ENCODE peak calls at places on chromosomes 13 and 19, in six cellular contexts. T is A549, N is GM12878, L is HepG2, G is K562, H is endothelial cell of umbilical vein. A is an unnamed sample.

GRCh38 chr13:66553391-66553790 is 676.7 kb downstream of the PCDH9 start:
- DNase-seq in T (no peak), N (no peak), L (no peak), G (no peak), H (no peak), A (no peak)

GRCh38 chr13:91588541-91588940 is 190.1 kb downstream of the GPC5 start:
- DNase-seq in T (no peak), N (no peak), L (no peak), G (no peak), H (no peak), A (no peak)

GRCh38 chr19:7663711-7664110 is 5.1 kb upstream of the RETN start:
- DNase-seq in T (no peak), N (no peak), L (no peak), G (no peak), H (no peak), A (no peak)

GRCh38 chr13:91112878-91113277 is 234.6 kb upstream of the MIR17HG start:
- DNase-seq in T (no peak), N (no peak), L (no peak), G (no peak), H (no peak), A (no peak)

GRCh38 chr19:38993271-38993670 is 17.7 kb upstream of the FBXO17 start:
- DNase-seq in T (peak), N (no peak), L (no peak), G (no peak), H (peak), A (no peak)

GRCh38 chr13:23433171-23434153 is at the start of gene SACS:
- DNase-seq in T (peak), N (no peak), L (no peak), G (no peak), H (peak), A (peak)

GRCh38 chr13:42970824-42971669 is 21.0 kb downstream of the EPSTI1 start:
- DNase-seq in T (peak), N (no peak), L (peak), G (peak), H (peak), A (peak)

GRCh38 chr19:6402834-6403608 is 10.1 kb upstream of the GTF2F1 start:
- DNase-seq in T (no peak), N (no peak), L (peak), G (no peak), H (peak), A (no peak)

GRCh38 chr19:18167975-18168645 is 5.5 kb upstream of the IFI30 start:
- DNase-seq in T (no peak), N (no peak), L (no peak), G (peak), H (peak), A (peak)

GRCh38 chr13:31890946-31891345 is 140.6 kb upstream of the FRY start:
- DNase-seq in T (no peak), N (no peak), L (no peak), G (no peak), H (no peak), A (no peak)

GRCh38 chr19:16497837-16498236 is 1.6 kb downstream of the C19orf44 start:
- DNase-seq in T (no peak), N (no peak), L (no peak), G (peak), H (no peak), A (no peak)

GRCh38 chr13:98333481-98333880 is 156.4 kb upstream of the RNF113B start:
- DNase-seq in T (no peak), N (no peak), L (peak), G (no peak), H (no peak), A (no peak)

GRCh38 chr19:45770192-45771101 is 1.4 kb upstream of the SIX5 start:
- DNase-seq in T (peak), N (peak), L (peak), G (peak), H (peak), A (peak)

GRCh38 chr13:111114362-111115050 is 604 bp upstream of the ARHGEF7 start:
- DNase-seq in T (no peak), N (no peak), L (no peak), G (no peak), H (peak), A (no peak)

GRCh38 chr19:49890349-49891311 is 6.1 kb downstream of the IL4I1 start:
- DNase-seq in T (no peak), N (no peak), L (no peak), G (peak), H (no peak), A (no peak)

GRCh38 chr13:27721681-27722080 is 70.6 kb upstream of the GSX1 start:
- DNase-seq in T (no peak), N (no peak), L (no peak), G (no peak), H (no peak), A (no peak)

GRCh38 chr19:1229837-1230584 is 7.8 kb downstream of the CBARP start:
- DNase-seq in T (no peak), N (no peak), L (no peak), G (no peak), H (no peak), A (no peak)

GRCh38 chr13:62129000-62129551 is 713.4 kb upstream of the PCDH20 start:
- DNase-seq in T (no peak), N (no peak), L (no peak), G (no peak), H (no peak), A (no peak)

GRCh38 chr13:105847532-105848295 is 687.7 kb downstream of the EFNB2 start:
- DNase-seq in T (no peak), N (no peak), L (no peak), G (no peak), H (peak), A (no peak)

GRCh38 chr19:10517361-10517759 is at the start of gene S1PR5:
- DNase-seq in T (peak), N (no peak), L (no peak), G (peak), H (no peak), A (no peak)

GRCh38 chr19:49856574-49857021 is 5.6 kb downstream of the PTOV1 start:
- DNase-seq in T (no peak), N (no peak), L (no peak), G (no peak), H (no peak), A (no peak)

GRCh38 chr13:51435002-51435578 is 17.7 kb downstream of the INTS6 start:
- DNase-seq in T (peak), N (no peak), L (no peak), G (no peak), H (peak), A (peak)

GRCh38 chr13:34076943-34077703 is 259.2 kb downstream of the RFC3 start:
- DNase-seq in T (peak), N (no peak), L (peak), G (no peak), H (peak), A (peak)

GRCh38 chr19:35126624-35126959 is 8.3 kb downstream of the LGI4 start:
- DNase-seq in T (no peak), N (no peak), L (no peak), G (no peak), H (no peak), A (no peak)

GRCh38 chr13:75222031-75222430 is 259.9 kb downstream of the TBC1D4 start:
- DNase-seq in T (no peak), N (no peak), L (no peak), G (no peak), H (no peak), A (peak)

GRCh38 chr19:49710372-49710951 is 19.5 kb downstream of the CPT1C start:
- DNase-seq in T (peak), N (no peak), L (no peak), G (peak), H (no peak), A (no peak)

GRCh38 chr19:51460164-51460992 is 2.1 kb upstream of the SIGLEC8 start:
- DNase-seq in T (peak), N (no peak), L (peak), G (peak), H (peak), A (peak)

GRCh38 chr13:48478401-48478800 is 54.5 kb downstream of the RCBTB2 start:
- DNase-seq in T (no peak), N (no peak), L (no peak), G (no peak), H (no peak), A (no peak)

GRCh38 chr13:38635030-38635429 is 51.8 kb upstream of the FREM2 start:
- DNase-seq in T (no peak), N (no peak), L (no peak), G (no peak), H (no peak), A (no peak)

GRCh38 chr13:95547531-95548167 is 4.9 kb upstream of the CLDN10 start:
- DNase-seq in T (no peak), N (no peak), L (no peak), G (no peak), H (no peak), A (no peak)

DNA sequence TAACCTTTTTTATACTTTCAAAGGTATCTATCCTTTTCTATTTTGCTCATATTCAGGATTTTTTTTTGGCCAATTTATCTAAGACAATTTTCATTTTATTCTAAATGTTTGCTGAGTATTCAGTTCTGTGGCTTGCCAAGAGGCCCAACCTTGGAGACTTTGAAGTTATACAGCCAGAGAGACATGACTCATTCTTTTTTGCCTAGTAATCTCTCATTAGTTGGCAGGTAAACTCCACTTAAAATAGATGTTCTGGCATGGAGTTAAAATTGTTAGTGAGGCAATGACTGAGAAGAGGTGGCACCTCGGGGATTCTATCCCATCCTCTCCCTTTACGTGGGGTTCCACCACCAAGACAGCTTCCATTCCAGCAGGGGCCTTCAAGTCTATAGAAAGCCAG is 213.8 kb downstream of the KCTD12 start:
- DNase-seq in T (no peak), N (no peak), L (no peak), G (no peak), H (no peak), A (no peak)
- TF ChIP-seq MYC in T (no peak), N (no peak), L (no peak), G (no peak), H (no peak), A (no peak)

DNA sequence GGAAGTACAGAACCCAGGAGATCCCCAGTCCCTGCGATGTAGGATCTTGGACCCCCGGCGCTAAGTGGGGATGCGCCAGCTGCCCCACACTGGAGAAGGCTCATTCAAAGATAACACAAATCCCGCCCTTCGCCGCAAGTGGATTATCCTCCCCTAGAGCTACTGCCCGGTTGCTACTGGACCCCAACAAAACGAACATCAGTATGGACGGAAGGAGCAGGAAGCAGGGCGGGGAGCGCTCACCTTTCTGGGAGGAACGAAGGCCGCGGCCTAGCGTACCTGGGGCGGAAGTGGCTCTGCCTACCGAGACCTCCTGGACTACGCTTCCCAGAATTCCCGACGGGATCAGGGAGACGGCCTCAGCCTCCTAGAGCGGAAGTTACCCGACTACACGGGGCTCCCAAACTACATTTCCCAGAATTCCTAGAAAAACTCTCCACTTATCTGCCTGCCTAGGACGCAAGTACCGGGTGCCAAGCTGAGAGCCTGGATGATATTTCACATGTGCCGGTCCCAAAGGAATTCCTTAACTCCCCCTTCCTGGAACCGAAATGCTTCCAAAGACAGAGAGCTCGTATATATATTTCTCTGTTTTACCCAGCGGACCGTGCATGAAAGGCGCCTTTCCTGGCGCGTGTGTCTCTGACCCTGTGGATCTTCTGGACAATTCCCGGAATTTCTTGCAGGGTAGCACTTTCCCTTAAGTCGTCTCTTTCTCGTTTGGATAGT is at the start of gene ZNF112:
- DNase-seq in T (peak), N (peak), L (peak), G (peak), H (peak), A (no peak)
- H3K4me3 ChIP-seq in T (peak), N (peak), L (peak), G (peak), H (peak), A (no peak)

DNA sequence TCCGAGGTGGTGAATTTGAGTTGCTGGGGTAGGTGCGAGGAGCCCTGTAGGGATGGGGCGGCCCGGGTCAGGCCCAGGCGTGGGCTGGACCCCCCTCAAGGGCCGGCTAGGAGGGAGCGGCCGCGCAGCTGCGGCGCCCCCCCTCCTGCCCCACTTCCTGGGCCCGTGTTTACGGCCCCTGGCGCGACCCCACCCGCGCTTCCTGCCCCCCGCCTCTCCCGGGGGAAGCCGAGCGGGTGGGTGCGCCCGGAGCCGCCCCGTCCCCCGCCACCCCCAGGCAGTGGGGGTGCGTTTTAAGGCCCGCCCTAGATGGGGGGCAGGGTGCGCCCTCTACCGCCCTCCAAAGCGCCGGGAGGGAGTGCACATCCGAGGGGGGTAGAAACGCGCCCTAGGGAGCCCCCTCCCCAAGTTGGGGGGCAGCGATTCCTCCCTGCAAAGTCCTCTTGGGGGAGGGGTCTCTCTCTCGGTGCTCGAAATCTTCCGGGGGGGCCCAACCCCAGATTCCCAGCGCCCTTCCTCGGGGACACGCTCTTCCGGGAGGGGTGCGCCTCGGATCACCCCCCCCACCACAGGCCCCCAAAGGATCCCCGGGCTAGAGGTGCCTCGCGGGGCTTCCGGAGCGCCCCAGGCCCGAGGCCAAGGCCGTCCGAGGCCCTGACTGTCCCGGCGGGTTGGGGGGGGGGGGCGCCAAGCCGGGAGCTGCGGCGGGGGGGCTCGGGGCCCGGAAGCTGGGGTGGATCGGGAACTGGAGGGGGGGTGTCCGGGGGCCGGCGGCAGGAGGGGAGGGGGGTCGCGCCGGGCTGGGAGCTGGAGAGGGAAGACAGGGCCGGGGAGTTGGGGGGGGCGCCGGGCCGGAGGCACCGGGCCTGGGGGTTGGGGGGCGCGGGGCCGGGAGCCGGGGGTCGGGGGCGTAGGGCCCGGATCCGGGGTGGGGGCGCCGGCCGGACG is 807 bp downstream of the TLE5 start:
- DNase-seq in T (no peak), N (no peak), L (no peak), G (peak), H (no peak), A (peak)
- TF ChIP-seq MYC in T (no peak), N (no peak), L (no peak), G (no peak), H (no peak), A (no peak)

GRCh38 chr13:77016888-77017623 is 9.9 kb downstream of the FBXL3 start:
- DNase-seq in T (no peak), N (no peak), L (no peak), G (no peak), H (no peak), A (no peak)
- H3K4me3 ChIP-seq in T (no peak), N (no peak), L (no peak), G (no peak), H (no peak), A (no peak)